ENCODE peak calls at places on chromosome 1, in ten cellular contexts. One of them, this sample, is unnamed.

GRCh38 chr1:202160377-202160940 is at the start of gene PTPN7:
- DNase-seq in fibroblast of villous mesenchyme: no peak
- DNase-seq in NT2/D1: no peak
- DNase-seq in GM12865: peak
- DNase-seq in right atrium auricular region: no peak
- DNase-seq in tibial nerve: no peak
- DNase-seq in adrenal gland: peak
- DNase-seq in stomach: peak
- DNase-seq in neural progenitor cell: no peak
- DNase-seq in WERI-Rb-1: no peak
- DNase-seq in this sample: no peak

GRCh38 chr1:221743416-221744208 is 1.7 kb upstream of the DUSP10 start:
- DNase-seq in fibroblast of villous mesenchyme: peak
- DNase-seq in neural progenitor cell: no peak
- DNase-seq in stomach: no peak
- DNase-seq in NT2/D1: no peak
- DNase-seq in tibial nerve: no peak
- DNase-seq in right atrium auricular region: no peak
- DNase-seq in adrenal gland: no peak
- DNase-seq in WERI-Rb-1: no peak
- DNase-seq in GM12865: peak
- DNase-seq in this sample: no peak

GRCh38 chr1:152520561-152521090 is 6.3 kb downstream of the CRCT1 start:
- DNase-seq in adrenal gland: no peak
- DNase-seq in fibroblast of villous mesenchyme: no peak
- DNase-seq in WERI-Rb-1: no peak
- DNase-seq in NT2/D1: no peak
- DNase-seq in GM12865: no peak
- DNase-seq in right atrium auricular region: no peak
- DNase-seq in tibial nerve: no peak
- DNase-seq in neural progenitor cell: no peak
- DNase-seq in stomach: no peak
- DNase-seq in this sample: no peak

GRCh38 chr1:236821111-236821625 is 26.1 kb downstream of the MTR start:
- DNase-seq in tibial nerve: no peak
- DNase-seq in fibroblast of villous mesenchyme: peak
- DNase-seq in right atrium auricular region: no peak
- DNase-seq in stomach: no peak
- DNase-seq in WERI-Rb-1: no peak
- DNase-seq in neural progenitor cell: peak
- DNase-seq in NT2/D1: no peak
- DNase-seq in GM12865: no peak
- DNase-seq in adrenal gland: no peak
- DNase-seq in this sample: no peak

GRCh38 chr1:94954292-94955220 is 27.6 kb upstream of the CNN3 start:
- DNase-seq in fibroblast of villous mesenchyme: peak
- DNase-seq in stomach: no peak
- DNase-seq in right atrium auricular region: no peak
- DNase-seq in tibial nerve: no peak
- DNase-seq in NT2/D1: peak
- DNase-seq in GM12865: no peak
- DNase-seq in WERI-Rb-1: no peak
- DNase-seq in adrenal gland: no peak
- DNase-seq in neural progenitor cell: peak
- DNase-seq in this sample: no peak

GRCh38 chr1:47023268-47024137 is at the start of gene CYP4X1:
- DNase-seq in fibroblast of villous mesenchyme: no peak
- DNase-seq in tibial nerve: no peak
- DNase-seq in adrenal gland: no peak
- DNase-seq in neural progenitor cell: peak
- DNase-seq in GM12865: no peak
- DNase-seq in stomach: peak
- DNase-seq in right atrium auricular region: no peak
- DNase-seq in NT2/D1: peak
- DNase-seq in WERI-Rb-1: no peak
- DNase-seq in this sample: no peak

GRCh38 chr1:18234790-18235242 is 127.2 kb downstream of the IGSF21 start:
- DNase-seq in neural progenitor cell: peak
- DNase-seq in right atrium auricular region: no peak
- DNase-seq in GM12865: peak
- DNase-seq in WERI-Rb-1: peak
- DNase-seq in adrenal gland: peak
- DNase-seq in stomach: peak
- DNase-seq in NT2/D1: peak
- DNase-seq in tibial nerve: no peak
- DNase-seq in fibroblast of villous mesenchyme: no peak
- DNase-seq in this sample: peak

GRCh38 chr1:224433671-224434446 is 738 bp downstream of the WDR26 start:
- DNase-seq in WERI-Rb-1: peak
- DNase-seq in adrenal gland: peak
- DNase-seq in GM12865: peak
- DNase-seq in right atrium auricular region: no peak
- DNase-seq in stomach: peak
- DNase-seq in tibial nerve: peak
- DNase-seq in fibroblast of villous mesenchyme: peak
- DNase-seq in NT2/D1: no peak
- DNase-seq in neural progenitor cell: peak
- DNase-seq in this sample: no peak

GRCh38 chr1:108962681-108963051 is 618 bp downstream of the CLCC1 start:
- DNase-seq in right atrium auricular region: no peak
- DNase-seq in NT2/D1: no peak
- DNase-seq in stomach: peak
- DNase-seq in GM12865: peak
- DNase-seq in neural progenitor cell: no peak
- DNase-seq in fibroblast of villous mesenchyme: no peak
- DNase-seq in adrenal gland: peak
- DNase-seq in WERI-Rb-1: peak
- DNase-seq in tibial nerve: no peak
- DNase-seq in this sample: no peak

GRCh38 chr1:34984435-34985062 is 598 bp downstream of the TMEM35B start:
- DNase-seq in adrenal gland: peak
- DNase-seq in right atrium auricular region: peak
- DNase-seq in GM12865: peak
- DNase-seq in neural progenitor cell: peak
- DNase-seq in NT2/D1: no peak
- DNase-seq in stomach: no peak
- DNase-seq in fibroblast of villous mesenchyme: peak
- DNase-seq in WERI-Rb-1: peak
- DNase-seq in tibial nerve: no peak
- DNase-seq in this sample: no peak

GRCh38 chr1:62476525-62477219 is 39.8 kb downstream of the USP1 start:
- DNase-seq in WERI-Rb-1: no peak
- DNase-seq in stomach: no peak
- DNase-seq in adrenal gland: no peak
- DNase-seq in fibroblast of villous mesenchyme: no peak
- DNase-seq in NT2/D1: no peak
- DNase-seq in neural progenitor cell: no peak
- DNase-seq in tibial nerve: no peak
- DNase-seq in GM12865: no peak
- DNase-seq in right atrium auricular region: no peak
- DNase-seq in this sample: no peak

GRCh38 chr1:171142081-171142450 is 43.0 kb upstream of the FMO2 start:
- DNase-seq in stomach: no peak
- DNase-seq in fibroblast of villous mesenchyme: peak
- DNase-seq in right atrium auricular region: peak
- DNase-seq in tibial nerve: peak
- DNase-seq in GM12865: no peak
- DNase-seq in neural progenitor cell: no peak
- DNase-seq in adrenal gland: peak
- DNase-seq in NT2/D1: no peak
- DNase-seq in WERI-Rb-1: no peak
- DNase-seq in this sample: no peak
- H3K4me3 ChIP-seq in stomach: no peak
- H3K4me3 ChIP-seq in fibroblast of villous mesenchyme: no peak
- H3K4me3 ChIP-seq in right atrium auricular region: peak
- H3K4me3 ChIP-seq in tibial nerve: no peak
- H3K4me3 ChIP-seq in GM12865: no peak
- H3K4me3 ChIP-seq in neural progenitor cell: no peak
- H3K4me3 ChIP-seq in adrenal gland: no peak
- H3K4me3 ChIP-seq in NT2/D1: no peak
- H3K4me3 ChIP-seq in WERI-Rb-1: no peak
- H3K4me3 ChIP-seq in this sample: no peak

GRCh38 chr1:145689922-145690321 is 17.2 kb downstream of the PDZK1 start:
- DNase-seq in GM12865: no peak
- DNase-seq in adrenal gland: peak
- DNase-seq in WERI-Rb-1: no peak
- DNase-seq in fibroblast of villous mesenchyme: no peak
- DNase-seq in neural progenitor cell: no peak
- DNase-seq in right atrium auricular region: no peak
- DNase-seq in tibial nerve: no peak
- DNase-seq in stomach: no peak
- DNase-seq in NT2/D1: no peak
- DNase-seq in this sample: no peak
- H3K4me3 ChIP-seq in GM12865: no peak
- H3K4me3 ChIP-seq in adrenal gland: no peak
- H3K4me3 ChIP-seq in WERI-Rb-1: no peak
- H3K4me3 ChIP-seq in fibroblast of villous mesenchyme: no peak
- H3K4me3 ChIP-seq in neural progenitor cell: no peak
- H3K4me3 ChIP-seq in right atrium auricular region: no peak
- H3K4me3 ChIP-seq in tibial nerve: no peak
- H3K4me3 ChIP-seq in stomach: no peak
- H3K4me3 ChIP-seq in NT2/D1: no peak
- H3K4me3 ChIP-seq in this sample: no peak

GRCh38 chr1:90144820-90145219 is 149.9 kb downstream of the ZNF326 start:
- DNase-seq in GM12865: no peak
- DNase-seq in neural progenitor cell: no peak
- DNase-seq in NT2/D1: no peak
- DNase-seq in tibial nerve: no peak
- DNase-seq in right atrium auricular region: no peak
- DNase-seq in stomach: no peak
- DNase-seq in WERI-Rb-1: no peak
- DNase-seq in fibroblast of villous mesenchyme: no peak
- DNase-seq in adrenal gland: no peak
- DNase-seq in this sample: no peak

GRCh38 chr1:90147093-90147492 is 152.2 kb downstream of the ZNF326 start:
- DNase-seq in NT2/D1: no peak
- DNase-seq in fibroblast of villous mesenchyme: no peak
- DNase-seq in stomach: no peak
- DNase-seq in tibial nerve: no peak
- DNase-seq in adrenal gland: no peak
- DNase-seq in WERI-Rb-1: no peak
- DNase-seq in right atrium auricular region: no peak
- DNase-seq in neural progenitor cell: no peak
- DNase-seq in GM12865: no peak
- DNase-seq in this sample: no peak

GRCh38 chr1:90154711-90155110 is 159.8 kb downstream of the ZNF326 start:
- DNase-seq in tibial nerve: no peak
- DNase-seq in fibroblast of villous mesenchyme: no peak
- DNase-seq in GM12865: no peak
- DNase-seq in neural progenitor cell: no peak
- DNase-seq in WERI-Rb-1: no peak
- DNase-seq in right atrium auricular region: no peak
- DNase-seq in stomach: no peak
- DNase-seq in adrenal gland: no peak
- DNase-seq in NT2/D1: no peak
- DNase-seq in this sample: no peak

GRCh38 chr1:90143522-90144050 is 148.7 kb downstream of the ZNF326 start:
- DNase-seq in adrenal gland: no peak
- DNase-seq in GM12865: no peak
- DNase-seq in tibial nerve: no peak
- DNase-seq in WERI-Rb-1: peak
- DNase-seq in NT2/D1: no peak
- DNase-seq in fibroblast of villous mesenchyme: no peak
- DNase-seq in neural progenitor cell: no peak
- DNase-seq in stomach: no peak
- DNase-seq in right atrium auricular region: no peak
- DNase-seq in this sample: no peak

DNA sequence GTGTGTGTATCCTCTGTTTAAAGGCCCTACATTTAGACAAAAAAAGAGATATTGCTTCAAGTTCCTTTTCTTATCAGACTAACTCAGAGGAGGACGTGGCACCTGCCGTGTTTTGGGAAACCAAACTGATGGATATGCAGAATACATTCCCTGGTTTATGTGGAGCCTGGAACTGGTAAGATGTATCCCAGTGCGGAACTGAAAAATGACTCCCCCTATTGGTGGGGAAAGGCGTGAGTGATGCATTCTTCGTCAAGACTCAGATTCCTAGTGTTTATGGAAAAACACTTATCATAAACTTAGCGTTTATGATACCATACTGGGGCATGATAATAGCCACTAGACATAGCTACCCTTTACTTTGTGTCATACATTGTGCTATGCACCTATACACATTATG is 154.2 kb downstream of the ZNF326 start:
- DNase-seq in neural progenitor cell: no peak
- DNase-seq in adrenal gland: no peak
- DNase-seq in right atrium auricular region: no peak
- DNase-seq in fibroblast of villous mesenchyme: no peak
- DNase-seq in stomach: no peak
- DNase-seq in tibial nerve: no peak
- DNase-seq in WERI-Rb-1: no peak
- DNase-seq in GM12865: no peak
- DNase-seq in NT2/D1: no peak
- DNase-seq in this sample: no peak
- H3K4me3 ChIP-seq in neural progenitor cell: no peak
- H3K4me3 ChIP-seq in adrenal gland: no peak
- H3K4me3 ChIP-seq in right atrium auricular region: no peak
- H3K4me3 ChIP-seq in fibroblast of villous mesenchyme: no peak
- H3K4me3 ChIP-seq in stomach: no peak
- H3K4me3 ChIP-seq in tibial nerve: no peak
- H3K4me3 ChIP-seq in WERI-Rb-1: no peak
- H3K4me3 ChIP-seq in GM12865: no peak
- H3K4me3 ChIP-seq in NT2/D1: no peak
- H3K4me3 ChIP-seq in this sample: no peak

GRCh38 chr1:30756545-30757195 is 904 bp downstream of the LAPTM5 start:
- DNase-seq in NT2/D1: no peak
- DNase-seq in WERI-Rb-1: no peak
- DNase-seq in fibroblast of villous mesenchyme: peak
- DNase-seq in adrenal gland: peak
- DNase-seq in right atrium auricular region: peak
- DNase-seq in stomach: peak
- DNase-seq in tibial nerve: no peak
- DNase-seq in GM12865: peak
- DNase-seq in neural progenitor cell: no peak
- DNase-seq in this sample: peak

GRCh38 chr1:30754684-30755171 is 2.8 kb downstream of the LAPTM5 start:
- DNase-seq in fibroblast of villous mesenchyme: no peak
- DNase-seq in WERI-Rb-1: no peak
- DNase-seq in NT2/D1: no peak
- DNase-seq in tibial nerve: no peak
- DNase-seq in stomach: no peak
- DNase-seq in neural progenitor cell: no peak
- DNase-seq in GM12865: peak
- DNase-seq in right atrium auricular region: no peak
- DNase-seq in adrenal gland: no peak
- DNase-seq in this sample: no peak

GRCh38 chr1:30755746-30756145 is 1.8 kb downstream of the LAPTM5 start:
- DNase-seq in GM12865: no peak
- DNase-seq in right atrium auricular region: no peak
- DNase-seq in WERI-Rb-1: no peak
- DNase-seq in adrenal gland: no peak
- DNase-seq in fibroblast of villous mesenchyme: no peak
- DNase-seq in tibial nerve: no peak
- DNase-seq in NT2/D1: no peak
- DNase-seq in stomach: no peak
- DNase-seq in neural progenitor cell: no peak
- DNase-seq in this sample: no peak

GRCh38 chr1:30756206-30756544 is 1.4 kb downstream of the LAPTM5 start:
- DNase-seq in stomach: no peak
- DNase-seq in tibial nerve: no peak
- DNase-seq in NT2/D1: no peak
- DNase-seq in neural progenitor cell: no peak
- DNase-seq in right atrium auricular region: no peak
- DNase-seq in fibroblast of villous mesenchyme: no peak
- DNase-seq in adrenal gland: no peak
- DNase-seq in WERI-Rb-1: no peak
- DNase-seq in GM12865: no peak
- DNase-seq in this sample: no peak

GRCh38 chr1:30755334-30755733 is 2.2 kb downstream of the LAPTM5 start:
- DNase-seq in neural progenitor cell: no peak
- DNase-seq in adrenal gland: no peak
- DNase-seq in fibroblast of villous mesenchyme: no peak
- DNase-seq in GM12865: no peak
- DNase-seq in NT2/D1: no peak
- DNase-seq in WERI-Rb-1: no peak
- DNase-seq in tibial nerve: no peak
- DNase-seq in right atrium auricular region: no peak
- DNase-seq in stomach: no peak
- DNase-seq in this sample: no peak
- H3K4me3 ChIP-seq in neural progenitor cell: no peak
- H3K4me3 ChIP-seq in adrenal gland: no peak
- H3K4me3 ChIP-seq in fibroblast of villous mesenchyme: no peak
- H3K4me3 ChIP-seq in GM12865: peak
- H3K4me3 ChIP-seq in NT2/D1: no peak
- H3K4me3 ChIP-seq in WERI-Rb-1: no peak
- H3K4me3 ChIP-seq in tibial nerve: peak
- H3K4me3 ChIP-seq in right atrium auricular region: peak
- H3K4me3 ChIP-seq in stomach: peak
- H3K4me3 ChIP-seq in this sample: no peak

This sample was measured in A549.